ENCODE peak calls at places on chromosomes 3 and 15, in seven cellular contexts. T, L, Q, M, J, K and C are unnamed samples.

GRCh38 chr15:69795601-69796000 is 302.1 kb downstream of the TLE3 start:
- DNase-seq in L (no peak), T (no peak), M (peak), K (no peak), J (no peak), Q (no peak), C (no peak)

GRCh38 chr3:45597166-45597565 is 2.6 kb downstream of the LIMD1 start:
- DNase-seq in L (peak), T (no peak), M (peak), Q (no peak), J (no peak), K (peak), C (peak)

GRCh38 chr3:169218314-169218983 is 445.1 kb downstream of the MECOM start:
- DNase-seq in T (no peak), K (peak), L (no peak), M (no peak), Q (no peak), J (peak), C (peak)

GRCh38 chr15:99997112-99997651 is 263.9 kb upstream of the LYSMD4 start:
- DNase-seq in M (peak), K (no peak), T (no peak), L (no peak), J (no peak), Q (no peak), C (no peak)

GRCh38 chr15:69857686-69858391 is 239.9 kb downstream of the TLE3 start:
- DNase-seq in M (no peak), J (no peak), T (no peak), K (no peak), Q (no peak), L (no peak), C (no peak)

GRCh38 chr3:152556731-152557254 is 278.1 kb upstream of the P2RY1 start:
- DNase-seq in K (peak), L (no peak), T (no peak), Q (no peak), M (peak), J (peak), C (peak)

GRCh38 chr3:72891053-72891855 is 3.4 kb downstream of the GXYLT2 start:
- DNase-seq in M (no peak), J (no peak), L (peak), T (no peak), Q (peak), K (peak), C (peak)

GRCh38 chr3:82354181-82354696 is 592.8 kb upstream of the GBE1 start:
- DNase-seq in T (no peak), K (no peak), J (no peak), L (no peak), M (no peak), Q (no peak), C (no peak)

GRCh38 chr3:118987466-118987865 is 47.2 kb downstream of the IGSF11 start:
- DNase-seq in J (no peak), Q (no peak), M (peak), L (no peak), K (peak), T (peak), C (peak)

GRCh38 chr15:29268706-29269484 is 727 bp downstream of the NSMCE3 start:
- DNase-seq in Q (no peak), K (peak), T (no peak), J (no peak), L (peak), M (peak), C (peak)

GRCh38 chr3:105722943-105723556 is 145.8 kb downstream of the CBLB start:
- DNase-seq in M (no peak), J (no peak), K (no peak), Q (no peak), T (no peak), L (no peak), C (no peak)

GRCh38 chr15:64443747-64444621 is 16.4 kb upstream of the ZNF609 start:
- DNase-seq in K (peak), M (no peak), J (peak), L (no peak), Q (peak), T (no peak), C (peak)

GRCh38 chr15:96359772-96360498 is 29.4 kb downstream of the NR2F2 start:
- DNase-seq in Q (no peak), L (no peak), K (no peak), J (no peak), M (no peak), T (no peak), C (no peak)

GRCh38 chr3:156413293-156413912 is 141.5 kb downstream of the SSR3 start:
- DNase-seq in T (no peak), Q (no peak), K (no peak), L (no peak), J (no peak), M (no peak), C (no peak)

GRCh38 chr3:106969596-106969995 is 407.6 kb upstream of the CCDC54 start:
- DNase-seq in L (no peak), Q (no peak), M (no peak), T (no peak), J (no peak), K (no peak), C (no peak)

GRCh38 chr3:106963446-106963845 is 413.8 kb upstream of the CCDC54 start:
- DNase-seq in K (peak), L (no peak), Q (peak), M (no peak), T (no peak), J (no peak), C (peak)

DNA sequence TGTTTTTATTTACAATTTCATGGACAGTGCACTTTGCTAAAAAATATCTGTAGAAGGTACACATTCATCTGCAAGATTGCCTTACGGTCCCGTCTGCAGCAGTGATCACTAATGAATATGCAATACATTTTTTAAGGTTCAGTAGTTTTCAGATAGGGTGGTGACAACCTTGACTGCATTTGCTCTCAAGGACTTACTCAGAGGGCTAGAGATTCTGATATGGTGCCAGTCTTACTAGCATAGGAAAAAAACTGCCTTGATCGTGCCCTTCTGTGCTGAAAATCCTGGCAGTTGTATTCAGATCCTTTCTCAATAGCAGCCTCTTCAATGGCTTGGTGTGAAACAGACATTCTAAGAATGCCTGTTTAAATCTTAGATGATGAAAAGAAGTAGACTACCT is 412.0 kb upstream of the CCDC54 start:
- DNase-seq in L (no peak), T (no peak), M (no peak), J (no peak), K (no peak), Q (no peak), C (no peak)
- TF ChIP-seq CTCF in L (no peak), T (no peak), M (no peak), J (no peak), K (no peak), Q (no peak), C (no peak)

GRCh38 chr3:170485294-170485693 is 66.6 kb downstream of the CLDN11 start:
- DNase-seq in L (no peak), T (no peak), Q (no peak), K (no peak), M (no peak), J (no peak), C (no peak)

GRCh38 chr3:170485696-170486095 is 67.0 kb downstream of the CLDN11 start:
- DNase-seq in J (no peak), T (peak), L (no peak), K (no peak), M (no peak), Q (no peak), C (no peak)

GRCh38 chr3:170484869-170485268 is 66.2 kb downstream of the CLDN11 start:
- DNase-seq in M (no peak), L (no peak), J (no peak), T (no peak), Q (no peak), K (no peak), C (no peak)

GRCh38 chr3:170482199-170482598 is 63.5 kb downstream of the CLDN11 start:
- DNase-seq in M (no peak), Q (no peak), J (no peak), L (no peak), T (no peak), K (no peak), C (no peak)

DNA sequence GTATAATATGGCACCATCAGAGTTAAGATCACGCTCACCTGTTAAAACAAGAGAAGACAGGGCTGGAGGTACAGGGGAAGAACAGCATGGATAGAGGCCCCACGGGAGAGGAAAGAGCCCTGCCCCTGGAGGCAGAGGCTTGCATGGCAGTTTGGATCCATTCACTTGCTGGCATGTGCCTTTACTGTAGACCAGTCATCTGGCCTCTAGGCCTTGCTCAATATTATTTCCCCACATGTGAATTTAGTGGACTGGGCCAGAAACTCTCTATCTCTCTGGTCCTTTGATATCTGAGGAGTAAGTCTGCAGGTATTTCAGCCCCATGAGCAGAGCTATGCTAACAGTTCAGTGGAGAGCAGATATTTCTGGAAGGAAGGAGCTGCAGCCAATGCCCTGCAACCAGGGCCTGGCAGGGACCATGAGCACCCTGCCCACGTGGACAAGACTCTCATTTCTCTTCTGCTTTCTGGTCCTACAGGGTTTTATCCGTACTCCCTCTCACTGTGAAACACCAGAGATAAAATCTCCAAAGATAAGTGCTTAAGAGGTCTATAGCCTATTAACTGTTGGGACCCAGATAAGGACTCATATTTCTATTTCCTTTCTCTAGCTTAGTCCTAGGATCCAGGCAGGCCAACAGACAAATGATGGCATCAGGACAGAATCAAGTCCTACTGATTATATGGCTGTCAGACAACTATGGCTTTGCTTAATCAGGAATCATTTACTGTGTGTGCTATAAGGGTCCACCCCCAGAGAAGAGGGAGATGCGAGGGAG is 65.0 kb downstream of the CLDN11 start:
- DNase-seq in L (no peak), K (peak), M (no peak), Q (no peak), J (no peak), T (no peak), C (no peak)
- TF ChIP-seq CTCF in L (no peak), K (peak), M (no peak), Q (peak), J (no peak), T (no peak), C (peak)

DNA sequence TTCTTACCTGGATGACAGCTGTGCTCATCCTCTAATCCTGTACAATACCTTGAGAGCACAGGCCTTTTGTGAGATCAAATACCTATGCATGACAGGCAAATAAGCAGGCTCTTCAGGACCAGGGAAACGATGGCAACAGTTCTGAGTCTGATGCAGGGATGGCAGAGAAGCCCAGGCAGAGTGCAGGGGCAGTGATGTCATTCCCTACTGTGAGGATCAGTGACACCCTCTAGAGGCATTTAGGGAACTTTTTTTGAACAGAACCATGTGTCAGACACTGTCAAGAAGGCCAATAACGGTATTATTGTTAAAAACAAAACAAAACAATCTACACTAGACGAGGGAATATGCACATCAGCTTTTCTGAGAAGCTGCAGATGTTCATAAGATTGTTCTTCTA is 314.8 kb upstream of the CTDSPL start:
- DNase-seq in T (no peak), M (no peak), L (no peak), K (peak), J (peak), Q (no peak), C (peak)
- TF ChIP-seq CTCF in T (no peak), M (peak), L (peak), K (no peak), J (no peak), Q (peak), C (peak)

DNA sequence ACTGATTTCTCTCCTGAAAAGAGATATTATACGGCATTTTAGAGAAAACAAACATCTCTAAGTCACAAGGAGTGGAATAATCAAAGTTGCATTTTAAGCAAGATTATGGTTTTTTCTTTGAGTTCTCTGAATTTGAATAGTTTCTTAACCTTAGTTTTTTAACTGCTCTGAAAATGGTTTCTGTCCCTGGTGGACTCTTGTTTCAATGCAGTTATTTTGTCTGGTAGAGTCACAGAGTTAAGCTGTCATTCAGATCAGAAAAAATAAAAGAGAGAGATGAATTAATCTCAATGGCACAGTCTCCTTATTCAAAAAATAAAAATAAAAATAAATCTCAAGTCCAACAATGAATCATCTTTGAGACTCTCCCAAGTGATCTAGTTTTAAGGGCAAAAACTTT is 19.0 kb downstream of the AGTR1 start:
- DNase-seq in M (no peak), Q (no peak), L (no peak), K (no peak), J (no peak), T (no peak), C (no peak)
- TF ChIP-seq CTCF in M (no peak), Q (no peak), L (no peak), K (peak), J (no peak), T (no peak), C (peak)

GRCh38 chr3:179272385-179272784 is 21.5 kb upstream of the KCNMB3 start:
- DNase-seq in K (peak), Q (no peak), T (no peak), J (no peak), M (no peak), L (no peak), C (peak)
- TF ChIP-seq CTCF in K (peak), Q (peak), T (peak), J (no peak), M (peak), L (peak), C (peak)

DNA sequence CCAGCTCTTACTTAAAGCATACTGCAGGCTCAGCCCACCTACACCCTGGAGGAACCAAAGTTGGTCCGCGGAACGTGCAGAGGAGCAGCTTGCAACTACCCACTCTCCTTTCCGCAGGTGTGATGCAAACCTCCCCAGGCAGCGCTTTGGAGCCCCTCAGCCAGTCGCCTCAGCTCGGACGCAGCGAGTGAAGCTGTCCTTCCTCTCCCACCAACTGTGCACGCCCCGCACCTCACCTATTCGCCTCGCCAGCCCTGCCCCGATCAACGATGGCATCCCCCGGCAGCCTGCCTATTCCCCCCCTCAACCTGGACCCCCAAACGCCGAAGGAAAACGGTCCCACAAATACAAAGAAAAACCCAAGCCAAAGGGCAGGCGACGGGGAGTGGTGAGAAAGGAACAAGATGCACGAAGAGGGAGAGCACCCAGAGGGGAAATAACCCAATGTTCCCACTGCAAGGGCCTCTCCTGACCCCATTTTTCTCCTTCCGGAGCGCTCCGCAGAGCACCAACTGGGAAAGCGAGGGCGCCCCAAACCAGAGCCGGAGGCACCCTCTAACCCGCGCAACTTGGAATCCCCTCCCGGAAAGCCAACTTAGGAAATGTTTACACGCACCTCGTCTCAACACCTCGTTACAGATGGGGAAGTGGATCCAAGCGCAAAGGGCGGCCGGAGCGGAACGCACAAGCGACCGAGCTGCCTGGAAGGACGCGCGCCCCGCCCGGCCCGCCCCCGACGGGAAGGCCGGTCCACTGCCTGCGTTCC is 660 bp downstream of the GLB1 start:
- DNase-seq in L (peak), K (peak), M (peak), T (peak), Q (no peak), J (peak), C (peak)
- TF ChIP-seq CTCF in L (no peak), K (no peak), M (no peak), T (no peak), Q (no peak), J (no peak), C (no peak)